ENCODE peak calls at places on chromosome X, in ten cellular contexts. One of them, this sample, is unnamed.

GRCh38 chrX:11481035-11481434 is 184.7 kb downstream of the ARHGAP6 start:
- DNase-seq in amniotic epithelial cell: peak; percentile 21
- DNase-seq in activated CD4-positive, alpha-beta T cell treated with anti-CD3 and anti-CD28 coated beads, Interleukin-2, amount 50 U/mL, for 1 hour: no peak
- DNase-seq in NCI-H2081: no peak
- DNase-seq in stimulated activated CD4-positive, alpha-beta T cell treated with anti-CD3 and anti-CD28 coated beads, Interleukin-1b, Interleukin-23, amount 100 ng/mL, for 24 hours: no peak
- DNase-seq in RCC 7860: no peak
- DNase-seq in fibroblast of the aortic adventitia: peak; percentile 57
- DNase-seq in fibroblast of gingiva: no peak
- DNase-seq in mucosa of gallbladder: no peak
- DNase-seq in stomach: no peak
- DNase-seq in this sample: no peak

GRCh38 chrX:48466696-48467095 is 3.4 kb downstream of the SLC38A5 start:
- DNase-seq in fibroblast of the aortic adventitia: no peak
- DNase-seq in activated CD4-positive, alpha-beta T cell treated with anti-CD3 and anti-CD28 coated beads, Interleukin-2, amount 50 U/mL, for 1 hour: no peak
- DNase-seq in fibroblast of gingiva: no peak
- DNase-seq in stomach: no peak
- DNase-seq in RCC 7860: no peak
- DNase-seq in stimulated activated CD4-positive, alpha-beta T cell treated with anti-CD3 and anti-CD28 coated beads, Interleukin-1b, Interleukin-23, amount 100 ng/mL, for 24 hours: no peak
- DNase-seq in mucosa of gallbladder: no peak
- DNase-seq in amniotic epithelial cell: no peak
- DNase-seq in NCI-H2081: no peak
- DNase-seq in this sample: no peak

GRCh38 chrX:66142351-66142750 is 21.7 kb upstream of the HEPH start:
- DNase-seq in mucosa of gallbladder: no peak
- DNase-seq in NCI-H2081: no peak
- DNase-seq in fibroblast of gingiva: no peak
- DNase-seq in RCC 7860: no peak
- DNase-seq in fibroblast of the aortic adventitia: no peak
- DNase-seq in stomach: no peak
- DNase-seq in amniotic epithelial cell: no peak
- DNase-seq in stimulated activated CD4-positive, alpha-beta T cell treated with anti-CD3 and anti-CD28 coated beads, Interleukin-1b, Interleukin-23, amount 100 ng/mL, for 24 hours: no peak
- DNase-seq in activated CD4-positive, alpha-beta T cell treated with anti-CD3 and anti-CD28 coated beads, Interleukin-2, amount 50 U/mL, for 1 hour: no peak
- DNase-seq in this sample: no peak

GRCh38 chrX:151030845-151031244 is 47.7 kb downstream of the HMGB3 start:
- DNase-seq in activated CD4-positive, alpha-beta T cell treated with anti-CD3 and anti-CD28 coated beads, Interleukin-2, amount 50 U/mL, for 1 hour: no peak
- DNase-seq in mucosa of gallbladder: no peak
- DNase-seq in RCC 7860: no peak
- DNase-seq in stimulated activated CD4-positive, alpha-beta T cell treated with anti-CD3 and anti-CD28 coated beads, Interleukin-1b, Interleukin-23, amount 100 ng/mL, for 24 hours: no peak
- DNase-seq in NCI-H2081: no peak
- DNase-seq in amniotic epithelial cell: no peak
- DNase-seq in fibroblast of gingiva: no peak
- DNase-seq in fibroblast of the aortic adventitia: no peak
- DNase-seq in stomach: no peak
- DNase-seq in this sample: no peak

GRCh38 chrX:25872786-25873185 is 265.4 kb upstream of the MAGEB18 start:
- DNase-seq in mucosa of gallbladder: no peak
- DNase-seq in amniotic epithelial cell: no peak
- DNase-seq in fibroblast of gingiva: no peak
- DNase-seq in activated CD4-positive, alpha-beta T cell treated with anti-CD3 and anti-CD28 coated beads, Interleukin-2, amount 50 U/mL, for 1 hour: no peak
- DNase-seq in NCI-H2081: no peak
- DNase-seq in stimulated activated CD4-positive, alpha-beta T cell treated with anti-CD3 and anti-CD28 coated beads, Interleukin-1b, Interleukin-23, amount 100 ng/mL, for 24 hours: no peak
- DNase-seq in RCC 7860: no peak
- DNase-seq in stomach: no peak
- DNase-seq in fibroblast of the aortic adventitia: peak; percentile 2
- DNase-seq in this sample: no peak

GRCh38 chrX:37423864-37424569 is 74.9 kb downstream of the PRRG1 start:
- DNase-seq in fibroblast of the aortic adventitia: peak; percentile 36
- DNase-seq in stimulated activated CD4-positive, alpha-beta T cell treated with anti-CD3 and anti-CD28 coated beads, Interleukin-1b, Interleukin-23, amount 100 ng/mL, for 24 hours: no peak
- DNase-seq in NCI-H2081: no peak
- DNase-seq in stomach: no peak
- DNase-seq in fibroblast of gingiva: peak; percentile 1
- DNase-seq in activated CD4-positive, alpha-beta T cell treated with anti-CD3 and anti-CD28 coated beads, Interleukin-2, amount 50 U/mL, for 1 hour: no peak
- DNase-seq in amniotic epithelial cell: no peak
- DNase-seq in mucosa of gallbladder: no peak
- DNase-seq in RCC 7860: peak; percentile 43
- DNase-seq in this sample: peak; percentile 24

GRCh38 chrX:106168107-106168506 is at the start of gene PWWP3B:
- DNase-seq in stomach: peak; percentile 65
- DNase-seq in amniotic epithelial cell: peak; percentile 31
- DNase-seq in RCC 7860: no peak
- DNase-seq in fibroblast of the aortic adventitia: no peak
- DNase-seq in fibroblast of gingiva: no peak
- DNase-seq in NCI-H2081: peak; percentile 73
- DNase-seq in mucosa of gallbladder: peak; percentile 58
- DNase-seq in activated CD4-positive, alpha-beta T cell treated with anti-CD3 and anti-CD28 coated beads, Interleukin-2, amount 50 U/mL, for 1 hour: no peak
- DNase-seq in stimulated activated CD4-positive, alpha-beta T cell treated with anti-CD3 and anti-CD28 coated beads, Interleukin-1b, Interleukin-23, amount 100 ng/mL, for 24 hours: no peak
- DNase-seq in this sample: peak; percentile 78

GRCh38 chrX:39194673-39195072 is 393.4 kb downstream of the MID1IP1 start:
- DNase-seq in stimulated activated CD4-positive, alpha-beta T cell treated with anti-CD3 and anti-CD28 coated beads, Interleukin-1b, Interleukin-23, amount 100 ng/mL, for 24 hours: no peak
- DNase-seq in activated CD4-positive, alpha-beta T cell treated with anti-CD3 and anti-CD28 coated beads, Interleukin-2, amount 50 U/mL, for 1 hour: no peak
- DNase-seq in fibroblast of the aortic adventitia: no peak
- DNase-seq in mucosa of gallbladder: no peak
- DNase-seq in fibroblast of gingiva: no peak
- DNase-seq in stomach: no peak
- DNase-seq in NCI-H2081: no peak
- DNase-seq in RCC 7860: no peak
- DNase-seq in amniotic epithelial cell: no peak
- DNase-seq in this sample: no peak

GRCh38 chrX:103687073-103687695 is 685 bp upstream of the MORF4L2 start:
- DNase-seq in fibroblast of the aortic adventitia: no peak
- DNase-seq in NCI-H2081: peak; percentile 92
- DNase-seq in stomach: peak; percentile 89
- DNase-seq in amniotic epithelial cell: no peak
- DNase-seq in stimulated activated CD4-positive, alpha-beta T cell treated with anti-CD3 and anti-CD28 coated beads, Interleukin-1b, Interleukin-23, amount 100 ng/mL, for 24 hours: peak; percentile 70
- DNase-seq in mucosa of gallbladder: peak; percentile 88
- DNase-seq in RCC 7860: no peak
- DNase-seq in fibroblast of gingiva: peak; percentile 78
- DNase-seq in activated CD4-positive, alpha-beta T cell treated with anti-CD3 and anti-CD28 coated beads, Interleukin-2, amount 50 U/mL, for 1 hour: peak; percentile 86
- DNase-seq in this sample: peak; percentile 90

GRCh38 chrX:129772796-129773431 is 6.8 kb upstream of the SASH3 start:
- DNase-seq in activated CD4-positive, alpha-beta T cell treated with anti-CD3 and anti-CD28 coated beads, Interleukin-2, amount 50 U/mL, for 1 hour: no peak
- DNase-seq in fibroblast of the aortic adventitia: no peak
- DNase-seq in NCI-H2081: no peak
- DNase-seq in stimulated activated CD4-positive, alpha-beta T cell treated with anti-CD3 and anti-CD28 coated beads, Interleukin-1b, Interleukin-23, amount 100 ng/mL, for 24 hours: no peak
- DNase-seq in fibroblast of gingiva: no peak
- DNase-seq in stomach: peak; percentile 49
- DNase-seq in RCC 7860: no peak
- DNase-seq in mucosa of gallbladder: peak; percentile 62
- DNase-seq in amniotic epithelial cell: no peak
- DNase-seq in this sample: no peak

GRCh38 chrX:15719324-15719968 is 18.6 kb upstream of the CA5B start:
- DNase-seq in RCC 7860: no peak
- DNase-seq in mucosa of gallbladder: no peak
- DNase-seq in stomach: no peak
- DNase-seq in fibroblast of the aortic adventitia: no peak
- DNase-seq in NCI-H2081: no peak
- DNase-seq in amniotic epithelial cell: no peak
- DNase-seq in stimulated activated CD4-positive, alpha-beta T cell treated with anti-CD3 and anti-CD28 coated beads, Interleukin-1b, Interleukin-23, amount 100 ng/mL, for 24 hours: no peak
- DNase-seq in activated CD4-positive, alpha-beta T cell treated with anti-CD3 and anti-CD28 coated beads, Interleukin-2, amount 50 U/mL, for 1 hour: no peak
- DNase-seq in fibroblast of gingiva: no peak
- DNase-seq in this sample: no peak

GRCh38 chrX:34849371-34849770 is 93.2 kb upstream of the FAM47B start:
- DNase-seq in stimulated activated CD4-positive, alpha-beta T cell treated with anti-CD3 and anti-CD28 coated beads, Interleukin-1b, Interleukin-23, amount 100 ng/mL, for 24 hours: no peak
- DNase-seq in fibroblast of gingiva: peak; percentile 74
- DNase-seq in stomach: no peak
- DNase-seq in fibroblast of the aortic adventitia: peak; percentile 56
- DNase-seq in NCI-H2081: no peak
- DNase-seq in RCC 7860: no peak
- DNase-seq in amniotic epithelial cell: peak; percentile 48
- DNase-seq in mucosa of gallbladder: no peak
- DNase-seq in activated CD4-positive, alpha-beta T cell treated with anti-CD3 and anti-CD28 coated beads, Interleukin-2, amount 50 U/mL, for 1 hour: no peak
- DNase-seq in this sample: peak; percentile 54

GRCh38 chrX:141467442-141467841 is 117.1 kb downstream of the SPANXA1 start:
- DNase-seq in NCI-H2081: no peak
- DNase-seq in RCC 7860: no peak
- DNase-seq in amniotic epithelial cell: peak; percentile 1
- DNase-seq in fibroblast of gingiva: no peak
- DNase-seq in stomach: no peak
- DNase-seq in activated CD4-positive, alpha-beta T cell treated with anti-CD3 and anti-CD28 coated beads, Interleukin-2, amount 50 U/mL, for 1 hour: no peak
- DNase-seq in mucosa of gallbladder: no peak
- DNase-seq in stimulated activated CD4-positive, alpha-beta T cell treated with anti-CD3 and anti-CD28 coated beads, Interleukin-1b, Interleukin-23, amount 100 ng/mL, for 24 hours: no peak
- DNase-seq in fibroblast of the aortic adventitia: no peak
- DNase-seq in this sample: no peak

GRCh38 chrX:72305286-72306084 is at the start of gene CITED1:
- DNase-seq in fibroblast of gingiva: no peak
- DNase-seq in stimulated activated CD4-positive, alpha-beta T cell treated with anti-CD3 and anti-CD28 coated beads, Interleukin-1b, Interleukin-23, amount 100 ng/mL, for 24 hours: no peak
- DNase-seq in fibroblast of the aortic adventitia: no peak
- DNase-seq in mucosa of gallbladder: no peak
- DNase-seq in RCC 7860: no peak
- DNase-seq in NCI-H2081: peak; percentile 55
- DNase-seq in stomach: no peak
- DNase-seq in amniotic epithelial cell: no peak
- DNase-seq in activated CD4-positive, alpha-beta T cell treated with anti-CD3 and anti-CD28 coated beads, Interleukin-2, amount 50 U/mL, for 1 hour: no peak
- DNase-seq in this sample: no peak

GRCh38 chrX:111728096-111728495 is 47.1 kb downstream of the ALG13 start:
- DNase-seq in stomach: no peak
- DNase-seq in activated CD4-positive, alpha-beta T cell treated with anti-CD3 and anti-CD28 coated beads, Interleukin-2, amount 50 U/mL, for 1 hour: no peak
- DNase-seq in RCC 7860: peak; percentile 10
- DNase-seq in fibroblast of gingiva: no peak
- DNase-seq in NCI-H2081: no peak
- DNase-seq in fibroblast of the aortic adventitia: no peak
- DNase-seq in mucosa of gallbladder: no peak
- DNase-seq in stimulated activated CD4-positive, alpha-beta T cell treated with anti-CD3 and anti-CD28 coated beads, Interleukin-1b, Interleukin-23, amount 100 ng/mL, for 24 hours: no peak
- DNase-seq in amniotic epithelial cell: peak; percentile 10
- DNase-seq in this sample: no peak

GRCh38 chrX:56397636-56398035 is 165.5 kb downstream of the KLF8 start:
- DNase-seq in mucosa of gallbladder: no peak
- DNase-seq in activated CD4-positive, alpha-beta T cell treated with anti-CD3 and anti-CD28 coated beads, Interleukin-2, amount 50 U/mL, for 1 hour: no peak
- DNase-seq in RCC 7860: no peak
- DNase-seq in fibroblast of the aortic adventitia: no peak
- DNase-seq in amniotic epithelial cell: no peak
- DNase-seq in fibroblast of gingiva: no peak
- DNase-seq in stimulated activated CD4-positive, alpha-beta T cell treated with anti-CD3 and anti-CD28 coated beads, Interleukin-1b, Interleukin-23, amount 100 ng/mL, for 24 hours: no peak
- DNase-seq in NCI-H2081: no peak
- DNase-seq in stomach: no peak
- DNase-seq in this sample: no peak